ENCODE peak calls at places on chromosome 22, in ten cellular contexts. One of them, this sample, is unnamed.

GRCh38 chr22:29830585-29830984 is 7.5 kb downstream of the ASCC2 start:
- DNase-seq in tibial nerve: no peak
- DNase-seq in stomach: no peak
- DNase-seq in esophagus squamous epithelium: no peak
- DNase-seq in gastrocnemius medialis: peak; percentile 79
- DNase-seq in AG04450: no peak
- DNase-seq in body of pancreas: no peak
- DNase-seq in fibroblast of pulmonary artery: no peak
- DNase-seq in pancreas: no peak
- DNase-seq in GM20000: no peak
- DNase-seq in this sample: no peak

GRCh38 chr22:19918332-19919106 is 23.1 kb upstream of the COMT start:
- DNase-seq in tibial nerve: no peak
- DNase-seq in stomach: no peak
- DNase-seq in esophagus squamous epithelium: no peak
- DNase-seq in gastrocnemius medialis: no peak
- DNase-seq in AG04450: no peak
- DNase-seq in body of pancreas: no peak
- DNase-seq in fibroblast of pulmonary artery: no peak
- DNase-seq in pancreas: no peak
- DNase-seq in GM20000: no peak
- DNase-seq in this sample: no peak

GRCh38 chr22:19757140-19757984 is 3.2 kb upstream of the TBX1 start:
- DNase-seq in tibial nerve: no peak
- DNase-seq in stomach: no peak
- DNase-seq in esophagus squamous epithelium: no peak
- DNase-seq in gastrocnemius medialis: no peak
- DNase-seq in AG04450: no peak
- DNase-seq in body of pancreas: no peak
- DNase-seq in fibroblast of pulmonary artery: no peak
- DNase-seq in pancreas: no peak
- DNase-seq in GM20000: peak; percentile 82
- DNase-seq in this sample: no peak

GRCh38 chr22:36925388-36926290 is 12.2 kb downstream of the CSF2RB start:
- DNase-seq in tibial nerve: no peak
- DNase-seq in stomach: no peak
- DNase-seq in esophagus squamous epithelium: no peak
- DNase-seq in gastrocnemius medialis: no peak
- DNase-seq in AG04450: no peak
- DNase-seq in body of pancreas: no peak
- DNase-seq in fibroblast of pulmonary artery: peak; percentile 14
- DNase-seq in pancreas: no peak
- DNase-seq in GM20000: no peak
- DNase-seq in this sample: no peak

GRCh38 chr22:46946383-46946965 is 184.0 kb downstream of the TBC1D22A start:
- DNase-seq in tibial nerve: no peak
- DNase-seq in stomach: no peak
- DNase-seq in esophagus squamous epithelium: no peak
- DNase-seq in gastrocnemius medialis: no peak
- DNase-seq in AG04450: no peak
- DNase-seq in body of pancreas: no peak
- DNase-seq in fibroblast of pulmonary artery: no peak
- DNase-seq in pancreas: no peak
- DNase-seq in GM20000: no peak
- DNase-seq in this sample: no peak

GRCh38 chr22:28977481-28977971 is 84.1 kb downstream of the C22orf31 start:
- DNase-seq in tibial nerve: no peak
- DNase-seq in stomach: peak; percentile 31
- DNase-seq in esophagus squamous epithelium: no peak
- DNase-seq in gastrocnemius medialis: peak; percentile 39
- DNase-seq in AG04450: no peak
- DNase-seq in body of pancreas: peak; percentile 24
- DNase-seq in fibroblast of pulmonary artery: peak; percentile 20
- DNase-seq in pancreas: no peak
- DNase-seq in GM20000: no peak
- DNase-seq in this sample: no peak

GRCh38 chr22:35697142-35697541 is 20.5 kb upstream of the APOL5 start:
- DNase-seq in tibial nerve: no peak
- DNase-seq in stomach: no peak
- DNase-seq in esophagus squamous epithelium: no peak
- DNase-seq in gastrocnemius medialis: no peak
- DNase-seq in AG04450: no peak
- DNase-seq in body of pancreas: no peak
- DNase-seq in fibroblast of pulmonary artery: no peak
- DNase-seq in pancreas: no peak
- DNase-seq in GM20000: no peak
- DNase-seq in this sample: peak; percentile 66

GRCh38 chr22:32444068-32444467 is 20.2 kb downstream of the BPIFC start:
- DNase-seq in tibial nerve: no peak
- DNase-seq in stomach: no peak
- DNase-seq in esophagus squamous epithelium: no peak
- DNase-seq in gastrocnemius medialis: no peak
- DNase-seq in AG04450: no peak
- DNase-seq in body of pancreas: no peak
- DNase-seq in fibroblast of pulmonary artery: peak; percentile 4
- DNase-seq in pancreas: no peak
- DNase-seq in GM20000: peak; percentile 27
- DNase-seq in this sample: peak; percentile 37

GRCh38 chr22:24324137-24324536 is 53.5 kb downstream of the SPECC1L start:
- DNase-seq in tibial nerve: no peak
- DNase-seq in stomach: no peak
- DNase-seq in esophagus squamous epithelium: no peak
- DNase-seq in gastrocnemius medialis: no peak
- DNase-seq in AG04450: no peak
- DNase-seq in body of pancreas: no peak
- DNase-seq in fibroblast of pulmonary artery: no peak
- DNase-seq in pancreas: no peak
- DNase-seq in GM20000: no peak
- DNase-seq in this sample: no peak

GRCh38 chr22:42692239-42693054 is 28.2 kb downstream of the A4GALT start:
- DNase-seq in tibial nerve: no peak
- DNase-seq in stomach: no peak
- DNase-seq in esophagus squamous epithelium: no peak
- DNase-seq in gastrocnemius medialis: no peak
- DNase-seq in AG04450: no peak
- DNase-seq in body of pancreas: no peak
- DNase-seq in fibroblast of pulmonary artery: no peak
- DNase-seq in pancreas: no peak
- DNase-seq in GM20000: peak; percentile 73
- DNase-seq in this sample: peak; percentile 13
- TF ChIP-seq CTCF in tibial nerve: no peak
- TF ChIP-seq CTCF in stomach: no peak
- TF ChIP-seq CTCF in esophagus squamous epithelium: no peak
- TF ChIP-seq CTCF in gastrocnemius medialis: no peak
- TF ChIP-seq CTCF in AG04450: no peak
- TF ChIP-seq CTCF in body of pancreas: no peak
- TF ChIP-seq CTCF in fibroblast of pulmonary artery: no peak
- TF ChIP-seq CTCF in pancreas: no peak
- TF ChIP-seq CTCF in GM20000: peak; percentile 22
- TF ChIP-seq CTCF in this sample: no peak

GRCh38 chr22:31083923-31084810 is 3.0 kb downstream of the SMTN start:
- DNase-seq in tibial nerve: no peak
- DNase-seq in stomach: no peak
- DNase-seq in esophagus squamous epithelium: no peak
- DNase-seq in gastrocnemius medialis: no peak
- DNase-seq in AG04450: no peak
- DNase-seq in body of pancreas: no peak
- DNase-seq in fibroblast of pulmonary artery: no peak
- DNase-seq in pancreas: no peak
- DNase-seq in GM20000: no peak
- DNase-seq in this sample: no peak

GRCh38 chr22:31085928-31086327 is 4.8 kb downstream of the SMTN start:
- DNase-seq in tibial nerve: no peak
- DNase-seq in stomach: no peak
- DNase-seq in esophagus squamous epithelium: no peak
- DNase-seq in gastrocnemius medialis: no peak
- DNase-seq in AG04450: no peak
- DNase-seq in body of pancreas: no peak
- DNase-seq in fibroblast of pulmonary artery: no peak
- DNase-seq in pancreas: no peak
- DNase-seq in GM20000: no peak
- DNase-seq in this sample: no peak

GRCh38 chr22:31085493-31085824 is 4.3 kb downstream of the SMTN start:
- DNase-seq in tibial nerve: no peak
- DNase-seq in stomach: no peak
- DNase-seq in esophagus squamous epithelium: no peak
- DNase-seq in gastrocnemius medialis: no peak
- DNase-seq in AG04450: no peak
- DNase-seq in body of pancreas: peak; percentile 63
- DNase-seq in fibroblast of pulmonary artery: peak; percentile 59
- DNase-seq in pancreas: peak; percentile 57
- DNase-seq in GM20000: no peak
- DNase-seq in this sample: no peak

GRCh38 chr22:31083377-31083768 is 2.3 kb downstream of the SMTN start:
- DNase-seq in tibial nerve: no peak
- DNase-seq in stomach: peak; percentile 92
- DNase-seq in esophagus squamous epithelium: no peak
- DNase-seq in gastrocnemius medialis: no peak
- DNase-seq in AG04450: no peak
- DNase-seq in body of pancreas: peak; percentile 94
- DNase-seq in fibroblast of pulmonary artery: no peak
- DNase-seq in pancreas: peak; percentile 92
- DNase-seq in GM20000: no peak
- DNase-seq in this sample: no peak

DNA sequence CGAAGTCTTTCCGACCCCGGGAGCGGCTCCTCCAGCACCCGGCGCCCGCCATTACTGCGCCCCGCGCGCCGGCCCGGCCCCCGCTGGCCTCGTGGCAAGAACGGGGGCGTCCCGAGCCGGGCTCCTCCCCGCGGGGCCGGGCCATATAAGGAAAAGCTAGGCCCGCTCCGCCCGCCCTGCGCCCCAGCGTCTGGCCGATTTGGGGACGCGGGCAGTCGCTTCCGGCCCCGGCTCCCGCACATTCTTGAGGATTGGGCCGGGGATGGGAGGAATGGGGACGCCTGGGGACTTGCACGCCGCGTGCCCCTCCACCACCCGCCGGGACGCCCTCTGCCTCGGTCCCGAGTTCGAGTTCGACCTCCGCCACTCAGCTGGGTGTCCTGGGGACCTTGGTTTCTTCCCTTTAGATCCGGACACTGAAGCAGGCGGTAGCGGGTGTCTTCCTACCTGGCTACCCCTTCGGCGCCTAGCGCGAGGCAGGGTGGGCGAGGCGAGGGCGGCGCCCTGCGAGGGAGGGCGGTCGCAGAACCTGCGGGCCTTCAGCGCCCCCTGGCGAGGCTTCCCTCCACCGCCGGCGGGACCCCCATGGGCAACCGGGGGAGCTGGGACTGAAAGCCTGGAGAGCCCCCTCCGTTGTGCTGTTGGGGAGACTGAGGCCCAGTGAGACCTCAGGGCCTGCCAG is 3.8 kb downstream of the SMTN start:
- DNase-seq in tibial nerve: peak; percentile 84
- DNase-seq in stomach: peak; percentile 91
- DNase-seq in esophagus squamous epithelium: peak; percentile 47
- DNase-seq in gastrocnemius medialis: peak; percentile 71
- DNase-seq in AG04450: peak; percentile 50
- DNase-seq in body of pancreas: peak; percentile 82
- DNase-seq in fibroblast of pulmonary artery: peak; percentile 84
- DNase-seq in pancreas: peak; percentile 73
- DNase-seq in GM20000: peak; percentile 97
- DNase-seq in this sample: peak; percentile 94
- TF ChIP-seq CTCF in tibial nerve: peak; percentile 97
- TF ChIP-seq CTCF in stomach: peak; percentile 86
- TF ChIP-seq CTCF in esophagus squamous epithelium: peak; percentile 93
- TF ChIP-seq CTCF in gastrocnemius medialis: peak; percentile 87
- TF ChIP-seq CTCF in AG04450: peak; percentile 80
- TF ChIP-seq CTCF in body of pancreas: peak; percentile 67
- TF ChIP-seq CTCF in fibroblast of pulmonary artery: peak; percentile 62
- TF ChIP-seq CTCF in pancreas: peak; percentile 56
- TF ChIP-seq CTCF in GM20000: peak; percentile 74
- TF ChIP-seq CTCF in this sample: peak; percentile 92

DNA sequence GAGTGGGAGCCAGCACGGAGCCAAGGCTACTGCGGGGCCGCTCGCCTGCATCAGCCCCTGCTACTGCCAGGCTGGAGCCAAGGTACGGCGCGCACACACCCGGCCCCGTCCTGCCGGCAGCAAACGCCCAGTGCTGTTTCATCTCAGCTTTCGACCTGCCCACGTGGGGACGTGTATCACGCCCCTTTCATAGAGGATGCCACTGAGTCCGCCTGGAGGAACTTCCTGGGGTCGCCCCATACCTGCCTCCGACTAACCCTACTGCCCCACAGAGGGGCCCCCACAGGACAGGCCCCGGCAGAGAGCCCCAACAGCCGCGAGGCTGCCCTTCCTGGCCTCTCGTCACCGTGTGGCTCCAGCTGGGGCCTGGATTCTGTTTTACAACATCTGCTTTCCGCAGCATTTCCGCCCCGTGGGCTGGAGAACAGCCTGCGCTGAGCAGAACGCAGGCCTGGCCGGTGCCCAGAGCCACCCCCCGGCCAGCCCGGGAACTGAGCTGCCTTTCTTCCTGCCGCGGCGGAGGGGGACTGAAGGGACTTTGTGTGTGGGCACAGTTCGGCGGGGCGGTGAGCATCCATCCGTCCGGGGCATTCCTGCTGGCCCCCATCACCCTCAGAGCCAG is 22.9 kb upstream of the ARHGAP8 start:
- DNase-seq in tibial nerve: peak; percentile 19
- DNase-seq in stomach: no peak
- DNase-seq in esophagus squamous epithelium: no peak
- DNase-seq in gastrocnemius medialis: no peak
- DNase-seq in AG04450: no peak
- DNase-seq in body of pancreas: no peak
- DNase-seq in fibroblast of pulmonary artery: peak; percentile 74
- DNase-seq in pancreas: no peak
- DNase-seq in GM20000: no peak
- DNase-seq in this sample: peak; percentile 59
- TF ChIP-seq CTCF in tibial nerve: peak; percentile 63
- TF ChIP-seq CTCF in stomach: no peak
- TF ChIP-seq CTCF in esophagus squamous epithelium: no peak
- TF ChIP-seq CTCF in gastrocnemius medialis: no peak
- TF ChIP-seq CTCF in AG04450: peak; percentile 57
- TF ChIP-seq CTCF in body of pancreas: no peak
- TF ChIP-seq CTCF in fibroblast of pulmonary artery: peak; percentile 36
- TF ChIP-seq CTCF in pancreas: no peak
- TF ChIP-seq CTCF in GM20000: no peak
- TF ChIP-seq CTCF in this sample: no peak

DNA sequence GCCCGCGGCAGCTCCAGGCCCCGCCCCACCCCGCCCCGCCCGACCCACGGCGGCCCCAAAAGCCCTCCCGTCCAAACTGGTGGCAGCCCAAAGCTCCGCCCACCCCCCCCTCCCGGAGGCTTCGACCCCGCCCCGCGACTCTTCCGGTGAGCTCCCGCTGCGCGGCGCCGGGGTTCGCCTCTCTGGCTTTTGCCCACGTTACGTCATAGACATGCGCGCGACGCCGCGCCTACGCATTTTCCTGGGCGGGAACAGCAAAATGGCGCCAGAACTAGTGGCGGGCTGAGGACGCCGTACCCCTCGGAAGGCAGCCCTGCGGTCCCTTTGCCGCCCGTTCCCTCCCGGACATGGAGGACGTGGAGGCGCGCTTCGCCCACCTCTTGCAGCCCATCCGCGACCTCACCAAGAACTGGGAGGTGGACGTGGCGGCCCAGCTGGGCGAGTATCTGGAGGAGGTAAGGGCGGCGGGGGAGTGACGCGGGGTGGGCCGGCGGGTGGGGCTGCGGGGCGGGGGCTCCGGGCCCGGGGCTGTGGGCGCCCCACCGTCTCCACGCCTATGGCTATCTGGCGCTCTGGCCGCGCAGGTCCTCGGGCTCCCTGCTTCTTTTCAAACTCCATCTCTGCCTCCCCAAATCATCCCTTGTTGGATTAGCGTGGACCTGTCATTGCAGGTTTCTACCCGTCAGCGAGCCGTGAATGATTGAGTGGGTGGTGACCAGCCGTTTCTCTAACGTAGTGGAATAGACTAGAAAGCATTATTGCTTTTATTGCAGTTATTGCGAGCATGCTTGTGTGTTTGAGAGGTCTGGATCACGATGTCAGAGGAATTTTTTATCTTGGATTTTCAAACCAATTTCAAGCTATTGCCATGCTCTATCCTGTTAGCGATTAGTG is at the start of gene NCAPH2:
- DNase-seq in tibial nerve: peak; percentile 92
- DNase-seq in stomach: peak; percentile 98
- DNase-seq in esophagus squamous epithelium: peak; percentile 71
- DNase-seq in gastrocnemius medialis: peak; percentile 89
- DNase-seq in AG04450: peak; percentile 90
- DNase-seq in body of pancreas: peak; percentile 98
- DNase-seq in fibroblast of pulmonary artery: peak; percentile 98
- DNase-seq in pancreas: peak; percentile 95
- DNase-seq in GM20000: peak; percentile 100
- DNase-seq in this sample: peak; percentile 98
- TF ChIP-seq CTCF in tibial nerve: peak; percentile 31
- TF ChIP-seq CTCF in stomach: no peak
- TF ChIP-seq CTCF in esophagus squamous epithelium: peak; percentile 17
- TF ChIP-seq CTCF in gastrocnemius medialis: no peak
- TF ChIP-seq CTCF in AG04450: no peak
- TF ChIP-seq CTCF in body of pancreas: peak; percentile 11
- TF ChIP-seq CTCF in fibroblast of pulmonary artery: no peak
- TF ChIP-seq CTCF in pancreas: no peak
- TF ChIP-seq CTCF in GM20000: no peak
- TF ChIP-seq CTCF in this sample: no peak